ENCODE peak calls at places on chromosomes 5 and 9, in six cellular contexts. J is CD4-positive, alpha-beta memory T cell; R is heart left ventricle; O is psoas muscle; H is prostate gland; D is pancreas. E is an unnamed sample.

GRCh38 chr9:116377179-116377790 is 223.7 kb downstream of the PAPPA start:
- DNase-seq in J (no peak), R (no peak), O (no peak), H (no peak), D (no peak), E (no peak)

GRCh38 chr9:14343948-14344547 is 30.1 kb upstream of the NFIB start:
- DNase-seq in J (no peak), R (peak; percentile 62), O (peak; percentile 42), H (no peak), D (no peak), E (no peak)

GRCh38 chr5:95262933-95263660 is 21.8 kb downstream of the MCTP1 start:
- DNase-seq in J (no peak), R (no peak), O (no peak), H (no peak), D (no peak), E (no peak)

GRCh38 chr9:34985311-34985899 is 4.1 kb upstream of the DNAJB5 start:
- DNase-seq in J (peak; percentile 57), R (peak; percentile 49), O (peak; percentile 39), H (peak; percentile 31), D (peak; percentile 37), E (no peak)

GRCh38 chr5:150658121-150658520 is 2.9 kb upstream of the MYOZ3 start:
- DNase-seq in J (no peak), R (no peak), O (no peak), H (no peak), D (no peak), E (peak; percentile 17)

GRCh38 chr9:14057347-14058077 is 256.4 kb downstream of the NFIB start:
- DNase-seq in J (no peak), R (no peak), O (no peak), H (no peak), D (no peak), E (no peak)

GRCh38 chr9:78592866-78593265 is 295.9 kb downstream of the PSAT1 start:
- DNase-seq in J (no peak), R (no peak), O (no peak), H (no peak), D (no peak), E (no peak)

GRCh38 chr5:146630467-146630866 is 114.5 kb upstream of the GPR151 start:
- DNase-seq in J (no peak), R (no peak), O (no peak), H (no peak), D (no peak), E (no peak)

GRCh38 chr9:116737137-116737546 is 50.0 kb downstream of the TRIM32 start:
- DNase-seq in J (peak; percentile 28), R (peak; percentile 52), O (peak; percentile 75), H (peak; percentile 70), D (peak; percentile 70), E (peak; percentile 91)

GRCh38 chr5:174750720-174751119 is 26.3 kb downstream of the MSX2 start:
- DNase-seq in J (no peak), R (no peak), O (no peak), H (no peak), D (no peak), E (no peak)

GRCh38 chr5:53343187-53343586 is 137.2 kb upstream of the FST start:
- DNase-seq in J (no peak), R (no peak), O (no peak), H (no peak), D (no peak), E (no peak)

GRCh38 chr5:170774831-170775230 is 8.7 kb upstream of the GABRP start:
- DNase-seq in J (no peak), R (no peak), O (no peak), H (no peak), D (no peak), E (no peak)

GRCh38 chr5:127518319-127518621 is 830 bp downstream of the PRRC1 start:
- DNase-seq in J (peak; percentile 47), R (no peak), O (no peak), H (no peak), D (no peak), E (no peak)

GRCh38 chr5:95783661-95784060 is 38.9 kb downstream of the GLRX start:
- DNase-seq in J (no peak), R (no peak), O (no peak), H (no peak), D (no peak), E (no peak)

GRCh38 chr5:159038907-159039306 is 60.8 kb downstream of the EBF1 start:
- DNase-seq in J (no peak), R (no peak), O (no peak), H (no peak), D (no peak), E (no peak)

GRCh38 chr5:146079695-146080361 is 25.5 kb downstream of the PLAC8L1 start:
- DNase-seq in J (no peak), R (no peak), O (no peak), H (no peak), D (no peak), E (no peak)

GRCh38 chr5:168978015-168978414 is 322.9 kb downstream of the SLIT3 start:
- DNase-seq in J (no peak), R (no peak), O (no peak), H (no peak), D (no peak), E (no peak)

GRCh38 chr5:82910905-82911304 is 166.3 kb downstream of the TMEM167A start:
- DNase-seq in J (no peak), R (no peak), O (no peak), H (no peak), D (no peak), E (no peak)

GRCh38 chr5:87831499-87831898 is 418.8 kb upstream of the CCNH start:
- DNase-seq in J (no peak), R (no peak), O (no peak), H (no peak), D (no peak), E (no peak)

GRCh38 chr5:68419637-68420452 is 204.3 kb downstream of the PIK3R1 start:
- DNase-seq in J (no peak), R (no peak), O (no peak), H (no peak), D (peak; percentile 5), E (no peak)

GRCh38 chr9:73200694-73201432 is 49.2 kb downstream of the ANXA1 start:
- DNase-seq in J (peak; percentile 28), R (no peak), O (no peak), H (no peak), D (no peak), E (no peak)

GRCh38 chr9:129458663-129459549 is 162.0 kb downstream of the C9orf50 start:
- DNase-seq in J (peak; percentile 33), R (peak; percentile 68), O (peak; percentile 61), H (peak; percentile 46), D (peak; percentile 79), E (peak; percentile 90)

GRCh38 chr5:141430332-141431113 is at the start of gene PCDHGA12:
- DNase-seq in J (no peak), R (peak; percentile 59), O (peak; percentile 69), H (no peak), D (no peak), E (no peak)

GRCh38 chr5:177176175-177176704 is 42.7 kb downstream of the NSD1 start:
- DNase-seq in J (no peak), R (no peak), O (no peak), H (no peak), D (no peak), E (no peak)

GRCh38 chr9:70257991-70258691 is 637 bp upstream of the SMC5 start:
- DNase-seq in J (no peak), R (peak; percentile 29), O (no peak), H (peak; percentile 78), D (peak; percentile 72), E (peak; percentile 80)

GRCh38 chr5:41503321-41503720 is 7.1 kb downstream of the PLCXD3 start:
- DNase-seq in J (no peak), R (no peak), O (no peak), H (no peak), D (no peak), E (no peak)

GRCh38 chr9:21902112-21902511 is 92.1 kb downstream of the CDKN2A start:
- DNase-seq in J (no peak), R (no peak), O (no peak), H (no peak), D (no peak), E (no peak)

GRCh38 chr9:127714020-127714835 is 1.2 kb downstream of the PTRH1 start:
- DNase-seq in J (no peak), R (no peak), O (no peak), H (no peak), D (no peak), E (no peak)

GRCh38 chr5:175309218-175309617 is 134.8 kb downstream of the DRD1 start:
- DNase-seq in J (no peak), R (no peak), O (no peak), H (no peak), D (no peak), E (no peak)

GRCh38 chr5:35371971-35372426 is 141.7 kb upstream of the PRLR start:
- DNase-seq in J (no peak), R (no peak), O (no peak), H (peak; percentile 15), D (peak; percentile 59), E (no peak)

GRCh38 chr9:130010151-130010988 is 32.6 kb downstream of the FNBP1 start:
- DNase-seq in J (peak; percentile 64), R (no peak), O (no peak), H (no peak), D (no peak), E (no peak)

DNA sequence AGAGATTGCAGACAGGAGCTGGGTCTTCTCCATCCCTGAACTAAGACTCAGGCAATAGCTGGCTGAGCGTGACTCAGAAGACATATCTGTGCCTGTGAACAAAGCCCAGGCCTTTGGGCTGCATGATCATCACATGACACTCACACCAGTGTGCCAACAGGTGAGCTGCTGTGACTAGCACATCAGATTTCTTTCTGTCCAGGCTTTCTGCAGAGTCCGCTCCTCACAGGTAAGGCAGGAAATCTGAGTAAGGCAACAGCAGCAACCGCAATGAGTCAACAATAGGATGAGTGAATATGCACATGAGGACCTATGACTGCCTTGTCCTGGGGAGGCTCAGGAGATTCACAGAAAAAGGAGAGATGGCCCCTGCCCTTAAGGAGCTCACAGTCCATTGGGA is 293.6 kb downstream of the ACTL7B start:
- DNase-seq in J (no peak), R (no peak), O (no peak), H (no peak), D (no peak), E (no peak)
- H3K27ac ChIP-seq in J (no peak overlapping the region), R (no peak overlapping the region), O (no peak overlapping the region), H (no peak overlapping the region), D (no peak overlapping the region), E (no peak overlapping the region)

GRCh38 chr5:54589786-54590185 is 72.2 kb downstream of the SNX18 start:
- DNase-seq in J (no peak), R (no peak), O (no peak), H (no peak), D (no peak), E (no peak)
- H3K4me1 ChIP-seq in J (no peaks in the 10 kb centered on the region), R (no peaks in the 10 kb centered on the region), O (no peaks in the 10 kb centered on the region), H (no peaks in the 10 kb centered on the region), D (no peaks in the 10 kb centered on the region), E (no peaks in the 10 kb centered on the region)

GRCh38 chr9:11128156-11128555 is 515.4 kb upstream of the PTPRD start:
- DNase-seq in J (no peak), R (no peak), O (no peak), H (no peak), D (no peak), E (no peak)
- H3K4me3 ChIP-seq in J (no peak overlapping the region), R (no peak overlapping the region), O (no peak overlapping the region), H (no peak overlapping the region), D (no peak overlapping the region), E (no peak overlapping the region)

GRCh38 chr5:181044093-181044599 is 4.1 kb downstream of the BTNL9 start:
- DNase-seq in J (no peak), R (no peak), O (no peak), H (no peak), D (no peak), E (peak; percentile 55)
- H3K27ac ChIP-seq in J (no peak overlapping the region), R (peak overlapping the region; percentile 83), O (peak overlapping the region; percentile 46), H (no peak overlapping the region), D (no peak overlapping the region), E (no peak overlapping the region)